ENCODE peak calls at places on chromosomes 12 and 14, in seven cellular contexts. E is endothelial cell of umbilical vein; K is iris pigment epithelial cell; Y is B cell; V is stimulated activated CD4-positive, alpha-beta T cell treated with anti-CD3 and anti-CD28 coated beads, Interleukin-4, amount 100 ng/mL, for 1 hour; I is sciatic nerve; Z is CD8-positive, alpha-beta memory T cell. G is an unnamed sample.

GRCh38 chr12:110269622-110270124 is 11.4 kb upstream of the ATP2A2 start:
- DNase-seq in V (no peak), Z (no peak), K (peak), I (no peak), E (peak), Y (no peak), G (no peak)

GRCh38 chr14:68607081-68607851 is 185.6 kb downstream of the ZFP36L1 start:
- DNase-seq in K (peak), V (no peak), Y (no peak), Z (no peak), E (peak), I (no peak), G (no peak)

GRCh38 chr12:99984271-99985128 is at the start of gene ANKS1B:
- DNase-seq in Y (peak), I (peak), K (peak), V (peak), E (peak), Z (no peak), G (peak)

GRCh38 chr14:76446921-76447320 is 71.0 kb downstream of the ESRRB start:
- DNase-seq in V (no peak), E (no peak), Z (no peak), K (no peak), Y (no peak), I (no peak), G (no peak)

GRCh38 chr12:52924764-52925716 is 20.2 kb upstream of the KRT8 start:
- DNase-seq in V (no peak), E (peak), Y (no peak), Z (no peak), I (no peak), K (peak), G (no peak)

GRCh38 chr14:90388437-90388836 is 8.4 kb upstream of the CALM1 start:
- DNase-seq in K (peak), E (peak), Z (no peak), V (no peak), I (no peak), Y (no peak), G (no peak)

GRCh38 chr12:27081668-27082091 is 698 bp downstream of the C12orf71 start:
- DNase-seq in K (no peak), Z (no peak), V (no peak), I (no peak), Y (no peak), E (no peak), G (no peak)

GRCh38 chr14:87643005-87643404 is 350.0 kb downstream of the GALC start:
- DNase-seq in K (no peak), V (no peak), I (no peak), Y (no peak), E (no peak), Z (no peak), G (no peak)

GRCh38 chr14:59161571-59162175 is 26.8 kb upstream of the DAAM1 start:
- DNase-seq in Z (peak), V (no peak), Y (no peak), E (peak), I (no peak), K (peak), G (no peak)

GRCh38 chr14:78029471-78030372 is 140.5 kb upstream of the NRXN3 start:
- DNase-seq in I (no peak), Y (no peak), V (no peak), E (no peak), K (no peak), Z (no peak), G (no peak)

GRCh38 chr12:121580959-121581680 is at the start of gene KDM2B:
- DNase-seq in E (peak), Z (no peak), I (no peak), V (peak), K (peak), Y (no peak), G (peak)

G was measured in anterior cingulate cortex.